ENCODE peak calls at places on chromosomes 3 and 15, in five cellular contexts. H is A549, Y is psoas muscle, P is uterus, O is epithelial cell of esophagus. I is an unnamed sample.

GRCh38 chr15:69472575-69472974 is 20.0 kb downstream of the RPLP1 start:
- DNase-seq in P (no peak), Y (no peak), O (no peak), H (no peak), I (no peak)

GRCh38 chr15:44296625-44297524 is 8.4 kb downstream of the GOLM2 start:
- DNase-seq in P (no peak), Y (no peak), H (peak), O (peak), I (peak)

GRCh38 chr3:36756272-36756671 is 8.1 kb downstream of the DCLK3 start:
- DNase-seq in Y (no peak), O (peak), H (no peak), P (no peak), I (no peak)

GRCh38 chr3:140167600-140168281 is 232.8 kb downstream of the CLSTN2 start:
- DNase-seq in H (no peak), P (no peak), O (no peak), Y (no peak), I (no peak)

GRCh38 chr3:134367869-134368750 is 6.1 kb downstream of the AMOTL2 start:
- DNase-seq in H (no peak), P (no peak), Y (peak), O (no peak), I (no peak)

GRCh38 chr3:138916824-138917223 is 30.1 kb downstream of the FOXL2 start:
- DNase-seq in Y (no peak), O (peak), H (no peak), P (peak), I (peak)

GRCh38 chr3:52225452-52226228 is at the start of gene TLR9:
- DNase-seq in P (no peak), H (no peak), O (no peak), Y (peak), I (peak)

GRCh38 chr3:32470362-32470761 is 32.3 kb downstream of the CMTM6 start:
- DNase-seq in Y (no peak), H (no peak), O (no peak), P (no peak), I (no peak)

GRCh38 chr3:36540898-36541518 is 160.7 kb downstream of the STAC start:
- DNase-seq in P (no peak), O (peak), H (peak), Y (no peak), I (peak)

GRCh38 chr3:124032351-124032880 is 40.5 kb upstream of the ROPN1 start:
- DNase-seq in O (no peak), Y (peak), P (peak), H (no peak), I (no peak)

GRCh38 chr3:146342971-146343370 is 92.1 kb upstream of the PLSCR4 start:
- DNase-seq in Y (no peak), O (no peak), P (no peak), H (no peak), I (no peak)
- TF ChIP-seq CTCF in Y (no peak), O (no peak), P (no peak), H (no peak), I (no peak)

DNA sequence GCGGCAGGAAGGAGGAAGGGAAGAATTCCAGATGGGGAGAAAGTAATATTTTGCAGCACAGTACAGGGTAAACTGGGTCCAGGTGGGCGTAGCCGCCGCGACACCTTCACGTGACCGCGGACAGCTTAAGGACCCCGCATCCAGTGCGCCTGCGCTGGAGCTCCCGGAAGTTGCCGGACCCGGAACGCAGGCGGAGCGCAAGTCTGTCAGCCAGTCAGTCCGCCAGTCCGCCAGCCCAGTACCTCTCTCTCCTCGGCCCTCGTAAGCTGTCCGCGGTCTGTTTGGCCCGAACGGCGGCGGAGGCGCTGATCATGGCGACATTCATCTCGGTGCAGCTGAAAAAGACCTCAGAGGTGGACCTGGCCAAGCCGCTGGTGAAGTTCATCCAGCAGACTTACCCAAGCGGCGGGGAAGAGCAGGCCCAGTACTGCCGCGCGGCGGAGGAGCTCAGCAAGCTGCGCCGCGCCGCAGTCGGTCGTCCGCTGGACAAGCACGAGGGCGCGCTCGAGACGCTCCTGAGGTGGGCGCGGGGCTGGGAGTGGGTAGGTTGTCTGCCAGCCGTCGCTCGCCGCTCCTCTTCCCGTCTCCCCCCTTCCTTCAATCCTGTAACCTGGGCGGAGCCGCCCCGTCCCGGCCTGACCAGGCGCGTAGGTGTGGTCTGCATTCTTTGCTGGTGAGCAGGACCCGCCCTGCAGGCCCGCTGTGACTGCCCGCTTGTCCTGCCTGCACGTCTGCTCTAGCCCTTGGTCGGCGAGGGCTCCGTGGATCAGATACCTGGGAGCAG is at the start of gene PDCD6IP:
- DNase-seq in P (peak), O (peak), Y (peak), H (peak), I (peak)
- TF ChIP-seq CTCF in P (peak), O (no peak), Y (no peak), H (no peak), I (no peak)

DNA sequence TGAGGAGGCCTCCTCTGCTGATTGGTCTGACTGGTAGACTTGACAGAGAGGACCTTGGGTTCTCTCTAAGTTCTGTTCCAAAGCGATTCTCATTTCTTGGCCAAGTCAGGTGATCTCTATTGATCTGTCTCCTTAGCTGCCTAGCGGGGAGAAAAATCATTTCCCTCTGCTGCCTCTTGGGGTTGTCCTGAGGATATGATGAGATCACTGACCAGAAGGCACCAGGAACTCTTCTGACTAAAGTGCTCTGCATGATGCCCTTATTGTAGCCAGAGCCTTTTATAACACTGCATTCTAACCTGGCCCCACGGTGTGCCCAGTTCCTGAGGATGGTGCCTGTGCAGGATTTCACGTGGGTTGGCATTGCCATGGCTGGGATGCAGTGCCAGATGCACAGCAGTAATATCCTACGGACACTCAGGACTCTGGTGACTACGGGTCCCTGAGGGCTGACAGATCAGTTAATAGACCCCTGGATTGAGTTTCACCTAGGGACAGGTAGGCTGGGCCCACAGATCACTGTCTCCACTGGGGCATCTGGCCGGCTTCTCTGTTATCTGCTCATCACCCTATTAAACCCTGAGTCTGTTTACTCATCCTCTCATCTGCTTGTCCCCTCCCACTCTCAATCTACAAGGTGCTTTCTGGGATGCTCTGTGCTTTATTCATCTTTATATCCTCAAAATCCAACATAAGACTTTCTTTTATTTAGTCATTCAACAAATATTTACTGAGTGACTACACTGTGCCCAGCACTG is 3.9 kb upstream of the HEG1 start:
- DNase-seq in Y (no peak), H (no peak), P (no peak), O (no peak), I (no peak)
- TF ChIP-seq CTCF in Y (no peak), H (no peak), P (no peak), O (no peak), I (no peak)

DNA sequence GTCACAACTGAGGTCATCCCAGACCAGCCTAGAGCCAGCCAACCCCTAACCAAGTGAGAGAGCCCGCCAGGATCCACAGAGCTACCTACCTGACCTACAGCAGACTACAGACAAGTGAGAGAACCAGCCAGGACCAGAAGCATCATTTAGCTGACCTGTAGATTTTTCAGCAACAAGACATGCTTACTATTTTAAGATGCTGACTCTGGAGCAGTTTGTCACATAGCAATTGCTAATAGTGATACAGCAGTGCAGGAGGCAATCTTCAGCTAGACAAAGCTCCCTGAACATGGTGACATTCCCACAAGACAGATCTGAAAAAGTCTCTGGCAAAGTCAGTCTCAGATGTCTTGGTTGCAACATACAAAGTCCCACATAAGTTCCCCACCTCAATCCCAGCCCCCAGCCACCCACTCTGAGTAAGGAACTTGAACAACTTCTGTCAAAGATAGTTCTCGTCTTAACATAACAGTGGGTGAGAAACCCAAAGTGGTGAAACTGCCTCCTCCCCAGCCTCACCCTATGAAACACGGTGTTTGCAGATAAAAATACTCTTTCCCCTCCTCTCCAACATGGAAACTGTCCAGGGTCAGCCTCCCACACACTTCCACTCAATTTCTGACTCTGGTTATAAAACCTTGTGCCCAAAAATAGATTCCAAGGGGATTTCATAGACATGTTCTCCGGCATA is 120.3 kb upstream of the SLC6A11 start:
- DNase-seq in O (no peak), H (no peak), P (peak), Y (no peak), I (no peak)
- TF ChIP-seq CTCF in O (no peak), H (no peak), P (no peak), Y (no peak), I (no peak)

DNA sequence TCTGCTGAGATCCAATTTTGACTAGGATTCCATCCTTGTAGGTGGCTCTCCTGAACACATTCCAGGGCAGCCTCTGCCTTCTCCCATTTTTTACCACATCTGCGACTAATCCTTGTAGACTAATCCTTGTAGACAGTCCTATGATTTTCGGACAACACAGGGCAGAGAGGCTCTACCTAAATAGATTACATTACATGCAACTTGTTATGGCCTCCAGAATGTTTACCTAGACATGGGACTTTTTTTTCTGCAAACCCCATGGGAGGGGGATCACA is 239.3 kb upstream of the WNT5A start:
- DNase-seq in Y (no peak), P (no peak), H (no peak), O (no peak), I (no peak)
- TF ChIP-seq CTCF in Y (no peak), P (no peak), H (no peak), O (no peak), I (no peak)